ENCODE peak calls at places on chromosomes 4 and X, in eight cellular contexts. One of them, this sample, is unnamed.

GRCh38 chrX:109632906-109633504 is 8.0 kb upstream of the KCNE5 start:
- DNase-seq in stimulated activated CD4-positive, alpha-beta T cell treated with anti-CD3 and anti-CD28 coated beads, Interleukin-4, amount 100 ng/mL, for 1 hour: no peak
- DNase-seq in activated gamma-delta T cell treated with Interleukin-2 at 50 U/mL for 16 hours: no peak
- DNase-seq in mesenchymal stem cell: peak
- DNase-seq in activated CD4-positive, alpha-beta T cell treated with anti-CD3 and anti-CD28 coated beads, Interleukin-2, amount 50 U/mL, for 1 hour: no peak
- DNase-seq in A673: peak
- DNase-seq in CD4-positive, alpha-beta T cell: no peak
- DNase-seq in astrocyte of the spinal cord: no peak
- DNase-seq in this sample: peak

GRCh38 chr4:55345980-55346850 is at the start of gene SRD5A3:
- DNase-seq in stimulated activated CD4-positive, alpha-beta T cell treated with anti-CD3 and anti-CD28 coated beads, Interleukin-4, amount 100 ng/mL, for 1 hour: peak
- DNase-seq in activated gamma-delta T cell treated with Interleukin-2 at 50 U/mL for 16 hours: peak
- DNase-seq in mesenchymal stem cell: peak
- DNase-seq in activated CD4-positive, alpha-beta T cell treated with anti-CD3 and anti-CD28 coated beads, Interleukin-2, amount 50 U/mL, for 1 hour: peak
- DNase-seq in A673: peak
- DNase-seq in CD4-positive, alpha-beta T cell: peak
- DNase-seq in astrocyte of the spinal cord: peak
- DNase-seq in this sample: peak

GRCh38 chr4:141807501-141807900 is 171.1 kb downstream of the IL15 start:
- DNase-seq in stimulated activated CD4-positive, alpha-beta T cell treated with anti-CD3 and anti-CD28 coated beads, Interleukin-4, amount 100 ng/mL, for 1 hour: no peak
- DNase-seq in activated gamma-delta T cell treated with Interleukin-2 at 50 U/mL for 16 hours: no peak
- DNase-seq in mesenchymal stem cell: no peak
- DNase-seq in activated CD4-positive, alpha-beta T cell treated with anti-CD3 and anti-CD28 coated beads, Interleukin-2, amount 50 U/mL, for 1 hour: no peak
- DNase-seq in A673: no peak
- DNase-seq in CD4-positive, alpha-beta T cell: no peak
- DNase-seq in astrocyte of the spinal cord: no peak
- DNase-seq in this sample: no peak

GRCh38 chr4:1409079-1409805 is 3.0 kb upstream of the NKX1-1 start:
- DNase-seq in stimulated activated CD4-positive, alpha-beta T cell treated with anti-CD3 and anti-CD28 coated beads, Interleukin-4, amount 100 ng/mL, for 1 hour: no peak
- DNase-seq in activated gamma-delta T cell treated with Interleukin-2 at 50 U/mL for 16 hours: peak
- DNase-seq in mesenchymal stem cell: no peak
- DNase-seq in activated CD4-positive, alpha-beta T cell treated with anti-CD3 and anti-CD28 coated beads, Interleukin-2, amount 50 U/mL, for 1 hour: no peak
- DNase-seq in A673: no peak
- DNase-seq in CD4-positive, alpha-beta T cell: no peak
- DNase-seq in astrocyte of the spinal cord: no peak
- DNase-seq in this sample: no peak

GRCh38 chrX:128781506-128781905 is 729.3 kb upstream of the ACTRT1 start:
- DNase-seq in stimulated activated CD4-positive, alpha-beta T cell treated with anti-CD3 and anti-CD28 coated beads, Interleukin-4, amount 100 ng/mL, for 1 hour: no peak
- DNase-seq in activated gamma-delta T cell treated with Interleukin-2 at 50 U/mL for 16 hours: peak
- DNase-seq in mesenchymal stem cell: peak
- DNase-seq in activated CD4-positive, alpha-beta T cell treated with anti-CD3 and anti-CD28 coated beads, Interleukin-2, amount 50 U/mL, for 1 hour: peak
- DNase-seq in A673: peak
- DNase-seq in CD4-positive, alpha-beta T cell: no peak
- DNase-seq in astrocyte of the spinal cord: no peak
- DNase-seq in this sample: no peak

GRCh38 chr4:138308421-138308820 is 66.3 kb upstream of the SLC7A11 start:
- DNase-seq in stimulated activated CD4-positive, alpha-beta T cell treated with anti-CD3 and anti-CD28 coated beads, Interleukin-4, amount 100 ng/mL, for 1 hour: no peak
- DNase-seq in activated gamma-delta T cell treated with Interleukin-2 at 50 U/mL for 16 hours: no peak
- DNase-seq in mesenchymal stem cell: peak
- DNase-seq in activated CD4-positive, alpha-beta T cell treated with anti-CD3 and anti-CD28 coated beads, Interleukin-2, amount 50 U/mL, for 1 hour: no peak
- DNase-seq in A673: no peak
- DNase-seq in CD4-positive, alpha-beta T cell: no peak
- DNase-seq in astrocyte of the spinal cord: peak
- DNase-seq in this sample: no peak

GRCh38 chr4:20456416-20456815 is 204.7 kb downstream of the SLIT2 start:
- DNase-seq in stimulated activated CD4-positive, alpha-beta T cell treated with anti-CD3 and anti-CD28 coated beads, Interleukin-4, amount 100 ng/mL, for 1 hour: no peak
- DNase-seq in activated gamma-delta T cell treated with Interleukin-2 at 50 U/mL for 16 hours: no peak
- DNase-seq in mesenchymal stem cell: no peak
- DNase-seq in activated CD4-positive, alpha-beta T cell treated with anti-CD3 and anti-CD28 coated beads, Interleukin-2, amount 50 U/mL, for 1 hour: no peak
- DNase-seq in A673: peak
- DNase-seq in CD4-positive, alpha-beta T cell: no peak
- DNase-seq in astrocyte of the spinal cord: no peak
- DNase-seq in this sample: no peak

GRCh38 chr4:18022572-18023039 is 1.1 kb upstream of the LCORL start:
- DNase-seq in stimulated activated CD4-positive, alpha-beta T cell treated with anti-CD3 and anti-CD28 coated beads, Interleukin-4, amount 100 ng/mL, for 1 hour: no peak
- DNase-seq in activated gamma-delta T cell treated with Interleukin-2 at 50 U/mL for 16 hours: no peak
- DNase-seq in mesenchymal stem cell: no peak
- DNase-seq in activated CD4-positive, alpha-beta T cell treated with anti-CD3 and anti-CD28 coated beads, Interleukin-2, amount 50 U/mL, for 1 hour: no peak
- DNase-seq in A673: no peak
- DNase-seq in CD4-positive, alpha-beta T cell: no peak
- DNase-seq in astrocyte of the spinal cord: peak
- DNase-seq in this sample: peak

GRCh38 chrX:131763674-131764073 is 219.8 kb downstream of the OR13H1 start:
- DNase-seq in stimulated activated CD4-positive, alpha-beta T cell treated with anti-CD3 and anti-CD28 coated beads, Interleukin-4, amount 100 ng/mL, for 1 hour: no peak
- DNase-seq in activated gamma-delta T cell treated with Interleukin-2 at 50 U/mL for 16 hours: peak
- DNase-seq in mesenchymal stem cell: no peak
- DNase-seq in activated CD4-positive, alpha-beta T cell treated with anti-CD3 and anti-CD28 coated beads, Interleukin-2, amount 50 U/mL, for 1 hour: no peak
- DNase-seq in A673: peak
- DNase-seq in CD4-positive, alpha-beta T cell: no peak
- DNase-seq in astrocyte of the spinal cord: peak
- DNase-seq in this sample: no peak

GRCh38 chr4:139890810-139891209 is 225.2 kb downstream of the MGST2 start:
- DNase-seq in stimulated activated CD4-positive, alpha-beta T cell treated with anti-CD3 and anti-CD28 coated beads, Interleukin-4, amount 100 ng/mL, for 1 hour: no peak
- DNase-seq in activated gamma-delta T cell treated with Interleukin-2 at 50 U/mL for 16 hours: no peak
- DNase-seq in mesenchymal stem cell: peak
- DNase-seq in activated CD4-positive, alpha-beta T cell treated with anti-CD3 and anti-CD28 coated beads, Interleukin-2, amount 50 U/mL, for 1 hour: no peak
- DNase-seq in A673: no peak
- DNase-seq in CD4-positive, alpha-beta T cell: no peak
- DNase-seq in astrocyte of the spinal cord: peak
- DNase-seq in this sample: no peak

GRCh38 chr4:158671915-158672806 is at the start of gene ETFDH:
- DNase-seq in stimulated activated CD4-positive, alpha-beta T cell treated with anti-CD3 and anti-CD28 coated beads, Interleukin-4, amount 100 ng/mL, for 1 hour: peak
- DNase-seq in activated gamma-delta T cell treated with Interleukin-2 at 50 U/mL for 16 hours: peak
- DNase-seq in mesenchymal stem cell: peak
- DNase-seq in activated CD4-positive, alpha-beta T cell treated with anti-CD3 and anti-CD28 coated beads, Interleukin-2, amount 50 U/mL, for 1 hour: peak
- DNase-seq in A673: peak
- DNase-seq in CD4-positive, alpha-beta T cell: peak
- DNase-seq in astrocyte of the spinal cord: peak
- DNase-seq in this sample: peak

GRCh38 chr4:47278631-47279030 is 184.9 kb downstream of the COMMD8 start:
- DNase-seq in stimulated activated CD4-positive, alpha-beta T cell treated with anti-CD3 and anti-CD28 coated beads, Interleukin-4, amount 100 ng/mL, for 1 hour: no peak
- DNase-seq in activated gamma-delta T cell treated with Interleukin-2 at 50 U/mL for 16 hours: no peak
- DNase-seq in mesenchymal stem cell: no peak
- DNase-seq in activated CD4-positive, alpha-beta T cell treated with anti-CD3 and anti-CD28 coated beads, Interleukin-2, amount 50 U/mL, for 1 hour: no peak
- DNase-seq in A673: no peak
- DNase-seq in CD4-positive, alpha-beta T cell: no peak
- DNase-seq in astrocyte of the spinal cord: no peak
- DNase-seq in this sample: no peak

GRCh38 chrX:85244411-85245210 is 820 bp downstream of the ZNF711 start:
- DNase-seq in stimulated activated CD4-positive, alpha-beta T cell treated with anti-CD3 and anti-CD28 coated beads, Interleukin-4, amount 100 ng/mL, for 1 hour: no peak
- DNase-seq in activated gamma-delta T cell treated with Interleukin-2 at 50 U/mL for 16 hours: no peak
- DNase-seq in mesenchymal stem cell: peak
- DNase-seq in activated CD4-positive, alpha-beta T cell treated with anti-CD3 and anti-CD28 coated beads, Interleukin-2, amount 50 U/mL, for 1 hour: no peak
- DNase-seq in A673: peak
- DNase-seq in CD4-positive, alpha-beta T cell: no peak
- DNase-seq in astrocyte of the spinal cord: peak
- DNase-seq in this sample: peak

GRCh38 chr4:147546341-147546740 is 65.4 kb downstream of the EDNRA start:
- DNase-seq in stimulated activated CD4-positive, alpha-beta T cell treated with anti-CD3 and anti-CD28 coated beads, Interleukin-4, amount 100 ng/mL, for 1 hour: no peak
- DNase-seq in activated gamma-delta T cell treated with Interleukin-2 at 50 U/mL for 16 hours: no peak
- DNase-seq in mesenchymal stem cell: peak
- DNase-seq in activated CD4-positive, alpha-beta T cell treated with anti-CD3 and anti-CD28 coated beads, Interleukin-2, amount 50 U/mL, for 1 hour: no peak
- DNase-seq in A673: peak
- DNase-seq in CD4-positive, alpha-beta T cell: no peak
- DNase-seq in astrocyte of the spinal cord: peak
- DNase-seq in this sample: no peak

GRCh38 chr4:72857216-72857615 is 212.3 kb downstream of the COX18 start:
- DNase-seq in stimulated activated CD4-positive, alpha-beta T cell treated with anti-CD3 and anti-CD28 coated beads, Interleukin-4, amount 100 ng/mL, for 1 hour: no peak
- DNase-seq in activated gamma-delta T cell treated with Interleukin-2 at 50 U/mL for 16 hours: no peak
- DNase-seq in mesenchymal stem cell: no peak
- DNase-seq in activated CD4-positive, alpha-beta T cell treated with anti-CD3 and anti-CD28 coated beads, Interleukin-2, amount 50 U/mL, for 1 hour: no peak
- DNase-seq in A673: no peak
- DNase-seq in CD4-positive, alpha-beta T cell: no peak
- DNase-seq in astrocyte of the spinal cord: peak
- DNase-seq in this sample: no peak

GRCh38 chr4:85929926-85930325 is 429.9 kb downstream of the MAPK10 start:
- DNase-seq in stimulated activated CD4-positive, alpha-beta T cell treated with anti-CD3 and anti-CD28 coated beads, Interleukin-4, amount 100 ng/mL, for 1 hour: no peak
- DNase-seq in activated gamma-delta T cell treated with Interleukin-2 at 50 U/mL for 16 hours: no peak
- DNase-seq in mesenchymal stem cell: no peak
- DNase-seq in activated CD4-positive, alpha-beta T cell treated with anti-CD3 and anti-CD28 coated beads, Interleukin-2, amount 50 U/mL, for 1 hour: no peak
- DNase-seq in A673: no peak
- DNase-seq in CD4-positive, alpha-beta T cell: no peak
- DNase-seq in astrocyte of the spinal cord: no peak
- DNase-seq in this sample: no peak

GRCh38 chr4:8537041-8537461 is 43.1 kb upstream of the GPR78 start:
- DNase-seq in stimulated activated CD4-positive, alpha-beta T cell treated with anti-CD3 and anti-CD28 coated beads, Interleukin-4, amount 100 ng/mL, for 1 hour: no peak
- DNase-seq in activated gamma-delta T cell treated with Interleukin-2 at 50 U/mL for 16 hours: no peak
- DNase-seq in mesenchymal stem cell: peak
- DNase-seq in activated CD4-positive, alpha-beta T cell treated with anti-CD3 and anti-CD28 coated beads, Interleukin-2, amount 50 U/mL, for 1 hour: no peak
- DNase-seq in A673: peak
- DNase-seq in CD4-positive, alpha-beta T cell: no peak
- DNase-seq in astrocyte of the spinal cord: peak
- DNase-seq in this sample: no peak

GRCh38 chr4:110621839-110622751 is 782 bp downstream of the PITX2 start:
- DNase-seq in stimulated activated CD4-positive, alpha-beta T cell treated with anti-CD3 and anti-CD28 coated beads, Interleukin-4, amount 100 ng/mL, for 1 hour: no peak
- DNase-seq in activated gamma-delta T cell treated with Interleukin-2 at 50 U/mL for 16 hours: no peak
- DNase-seq in mesenchymal stem cell: peak
- DNase-seq in activated CD4-positive, alpha-beta T cell treated with anti-CD3 and anti-CD28 coated beads, Interleukin-2, amount 50 U/mL, for 1 hour: no peak
- DNase-seq in A673: no peak
- DNase-seq in CD4-positive, alpha-beta T cell: no peak
- DNase-seq in astrocyte of the spinal cord: no peak
- DNase-seq in this sample: no peak

GRCh38 chr4:168632246-168632832 is 135.5 kb downstream of the PALLD start:
- DNase-seq in stimulated activated CD4-positive, alpha-beta T cell treated with anti-CD3 and anti-CD28 coated beads, Interleukin-4, amount 100 ng/mL, for 1 hour: no peak
- DNase-seq in activated gamma-delta T cell treated with Interleukin-2 at 50 U/mL for 16 hours: no peak
- DNase-seq in mesenchymal stem cell: no peak
- DNase-seq in activated CD4-positive, alpha-beta T cell treated with anti-CD3 and anti-CD28 coated beads, Interleukin-2, amount 50 U/mL, for 1 hour: no peak
- DNase-seq in A673: peak
- DNase-seq in CD4-positive, alpha-beta T cell: no peak
- DNase-seq in astrocyte of the spinal cord: no peak
- DNase-seq in this sample: no peak